ENCODE peak calls at places on chromosome 20, in six cellular contexts. M, J, B, R, D and E are unnamed samples.

GRCh38 chr20:55103188-55103587 is 627.8 kb downstream of the DOK5 start:
- DNase-seq in R (no peak), D (peak), B (no peak), M (no peak), J (no peak), E (no peak)

GRCh38 chr20:36314734-36315544 is 8.8 kb downstream of the DLGAP4 start:
- DNase-seq in M (peak), B (peak), D (peak), R (no peak), J (peak), E (no peak)

GRCh38 chr20:18913701-18914100 is 100.1 kb downstream of the SCP2D1 start:
- DNase-seq in B (no peak), M (no peak), J (no peak), D (no peak), R (no peak), E (no peak)

GRCh38 chr20:38883981-38884733 is 42.1 kb upstream of the FAM83D start:
- DNase-seq in R (no peak), B (no peak), D (no peak), M (no peak), J (peak), E (no peak)

GRCh38 chr20:46945465-46945864 is 50.8 kb downstream of the EYA2 start:
- DNase-seq in D (no peak), M (no peak), J (no peak), B (no peak), R (no peak), E (peak)

GRCh38 chr20:37734228-37734980 is 40.6 kb downstream of the CTNNBL1 start:
- DNase-seq in J (no peak), D (no peak), M (no peak), R (no peak), B (no peak), E (no peak)

GRCh38 chr20:51678041-51678697 is 90.0 kb downstream of the ATP9A start:
- DNase-seq in M (no peak), D (no peak), J (no peak), B (no peak), R (no peak), E (peak)

GRCh38 chr20:44629542-44629941 is 22.0 kb downstream of the ADA start:
- DNase-seq in B (no peak), R (no peak), M (no peak), D (no peak), J (no peak), E (no peak)

GRCh38 chr20:60565093-60565492 is 606.9 kb downstream of the CDH26 start:
- DNase-seq in D (no peak), J (no peak), M (no peak), R (no peak), B (no peak), E (no peak)

GRCh38 chr20:62367136-62367482 is at the start of gene LAMA5:
- DNase-seq in J (peak), R (no peak), M (peak), B (no peak), D (peak), E (peak)

GRCh38 chr20:7889736-7890135 is 50.5 kb downstream of the HAO1 start:
- DNase-seq in D (no peak), M (no peak), J (no peak), B (no peak), R (no peak), E (no peak)

GRCh38 chr20:47253860-47254259 is 102.6 kb downstream of the ZMYND8 start:
- DNase-seq in J (no peak), D (peak), M (no peak), B (no peak), R (no peak), E (no peak)

GRCh38 chr20:62158541-62158940 is 15.0 kb downstream of the SS18L1 start:
- DNase-seq in R (no peak), J (no peak), M (no peak), D (no peak), B (no peak), E (no peak)

GRCh38 chr20:39117486-39117885 is 155.3 kb downstream of the DHX35 start:
- DNase-seq in B (no peak), J (peak), M (no peak), R (no peak), D (no peak), E (no peak)

GRCh38 chr20:17614812-17615644 is 45.2 kb downstream of the DSTN start:
- DNase-seq in B (no peak), M (no peak), R (no peak), D (no peak), J (no peak), E (no peak)

GRCh38 chr20:38700926-38701325 is 23.4 kb upstream of the SLC32A1 start:
- DNase-seq in J (no peak), D (no peak), M (no peak), B (no peak), R (no peak), E (no peak)

GRCh38 chr20:50980071-50980681 is 21.6 kb downstream of the MOCS3 start:
- DNase-seq in J (peak), R (no peak), B (no peak), M (no peak), D (no peak), E (no peak)

GRCh38 chr20:15196580-15197255 is 859.3 kb upstream of the FLRT3 start:
- DNase-seq in R (no peak), J (no peak), M (no peak), D (no peak), B (no peak), E (no peak)

GRCh38 chr20:16527438-16527837 is 45.8 kb downstream of the KIF16B start:
- DNase-seq in D (no peak), J (no peak), R (no peak), M (no peak), B (no peak), E (no peak)

GRCh38 chr20:34491932-34492509 is 24.2 kb upstream of the DYNLRB1 start:
- DNase-seq in M (no peak), D (no peak), B (no peak), R (no peak), J (no peak), E (no peak)

GRCh38 chr20:31869942-31870702 is at the start of the genes DUSP15 and TTLL9:
- DNase-seq in B (peak), D (no peak), J (no peak), M (peak), R (no peak), E (peak)

GRCh38 chr20:13995086-13995665 is at the start of gene MACROD2:
- DNase-seq in B (peak), R (no peak), M (peak), J (peak), D (no peak), E (peak)

GRCh38 chr20:32536861-32537656 is 48.1 kb downstream of the NOL4L start:
- DNase-seq in D (no peak), J (no peak), B (no peak), M (peak), R (no peak), E (peak)

GRCh38 chr20:18805881-18806280 is 7.7 kb upstream of the SCP2D1 start:
- DNase-seq in R (no peak), B (no peak), J (no peak), M (no peak), D (no peak), E (no peak)

GRCh38 chr20:32337937-32338661 is 20.0 kb upstream of the ASXL1 start:
- DNase-seq in D (no peak), J (no peak), M (no peak), B (no peak), R (no peak), E (no peak)

GRCh38 chr20:362271-363254 is 15.7 kb downstream of the NRSN2 start:
- DNase-seq in M (peak), R (no peak), B (no peak), D (peak), J (peak), E (peak)

GRCh38 chr20:37309941-37310590 is 20.6 kb downstream of the MANBAL start:
- DNase-seq in B (no peak), J (no peak), D (no peak), M (no peak), R (no peak), E (no peak)

GRCh38 chr20:62449951-62450815 is 22.8 kb upstream of the RBBP8NL start:
- DNase-seq in B (no peak), M (no peak), J (no peak), D (no peak), R (no peak), E (no peak)

GRCh38 chr20:40687384-40688128 is 1.5 kb downstream of the MAFB start:
- DNase-seq in B (peak), M (peak), D (no peak), R (no peak), J (no peak), E (peak)

GRCh38 chr20:58870293-58871014 is 17.9 kb downstream of the GNAS start:
- DNase-seq in J (peak), B (peak), D (peak), M (peak), R (no peak), E (peak)

GRCh38 chr20:25294459-25295385 is 46.8 kb downstream of the PYGB start:
- DNase-seq in B (peak), J (peak), M (peak), D (peak), R (no peak), E (peak)

GRCh38 chr20:43988867-43989266 is 74.2 kb downstream of the TOX2 start:
- DNase-seq in B (no peak), R (no peak), M (no peak), J (no peak), D (no peak), E (no peak)

GRCh38 chr20:38806855-38807655 is 1.6 kb downstream of the PPP1R16B start:
- DNase-seq in J (no peak), R (no peak), B (peak), M (peak), D (no peak), E (peak)

GRCh38 chr20:31667315-31668285 is 29.9 kb downstream of the COX4I2 start:
- DNase-seq in D (no peak), J (no peak), M (no peak), R (no peak), B (no peak), E (no peak)

GRCh38 chr20:36623444-36623843 is 17.9 kb downstream of the RAB5IF start:
- DNase-seq in D (no peak), M (no peak), J (peak), R (no peak), B (no peak), E (no peak)

GRCh38 chr20:11076434-11076833 is 402.6 kb upstream of the JAG1 start:
- DNase-seq in B (no peak), M (no peak), R (no peak), J (no peak), D (no peak), E (no peak)
- TF ChIP-seq CREB1 in B (no peak), M (no peak), R (no peak), J (no peak), D (no peak), E (no peak)

GRCh38 chr20:45752747-45753146 is 30.6 kb downstream of the SPINT4 start:
- DNase-seq in R (peak), M (no peak), B (no peak), D (no peak), J (no peak), E (no peak)
- TF ChIP-seq CREB1 in R (no peak), M (no peak), B (no peak), D (no peak), J (no peak), E (no peak)

GRCh38 chr20:5024103-5024502 is 22.8 kb upstream of the SLC23A2 start:
- DNase-seq in D (no peak), B (no peak), R (no peak), J (no peak), M (no peak), E (no peak)
- TF ChIP-seq CREB1 in D (no peak), B (no peak), R (no peak), J (no peak), M (no peak), E (no peak)

GRCh38 chr20:20079102-20079784 is 26.9 kb downstream of the CFAP61 start:
- DNase-seq in B (no peak), D (no peak), R (no peak), J (peak), M (no peak), E (peak)

GRCh38 chr20:20078041-20078440 is 25.7 kb downstream of the CFAP61 start:
- DNase-seq in B (no peak), D (no peak), M (no peak), J (no peak), R (no peak), E (peak)

GRCh38 chr20:20075032-20075431 is 22.7 kb downstream of the CFAP61 start:
- DNase-seq in D (no peak), R (no peak), M (no peak), B (no peak), J (no peak), E (no peak)

GRCh38 chr20:20073851-20074252 is 21.5 kb downstream of the CFAP61 start:
- DNase-seq in B (no peak), R (no peak), M (no peak), J (no peak), D (no peak), E (no peak)

DNA sequence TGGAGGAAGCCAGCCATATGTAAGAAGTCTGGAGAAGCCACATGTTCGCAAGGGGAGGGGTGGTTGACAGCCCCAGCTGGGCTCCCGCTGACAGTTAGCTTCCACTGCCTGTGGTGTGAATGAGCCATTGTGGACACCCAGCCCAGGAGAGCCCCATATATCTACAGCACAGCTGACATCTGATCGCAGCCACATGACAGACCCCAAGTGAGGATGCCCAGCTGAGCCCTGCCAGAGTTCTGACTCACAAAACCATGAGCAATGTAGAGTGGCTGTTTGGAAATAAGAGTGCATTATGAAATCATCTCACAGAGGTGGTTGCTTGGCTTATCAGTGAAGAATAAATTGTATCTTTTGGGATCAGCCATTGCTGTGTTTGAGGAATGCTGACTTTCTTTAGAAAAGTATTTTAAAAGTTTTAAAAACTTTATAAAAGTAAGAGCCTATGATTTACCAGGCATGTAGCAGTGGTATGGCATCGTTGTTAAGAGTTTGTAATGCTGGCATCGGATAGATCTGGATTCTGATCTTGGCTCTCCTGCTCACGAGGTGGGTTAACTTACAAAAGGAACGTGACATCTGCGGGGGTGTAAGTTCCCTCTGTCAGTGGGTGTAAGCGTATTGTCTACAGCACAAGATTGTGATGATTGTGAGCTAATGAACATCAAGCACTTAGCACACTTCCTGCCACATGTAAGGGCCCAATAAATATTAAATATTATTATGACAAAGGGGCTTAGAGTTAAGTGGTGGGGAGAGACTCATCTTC is 24.1 kb downstream of the CFAP61 start:
- DNase-seq in M (no peak), R (no peak), B (no peak), J (no peak), D (no peak), E (no peak)
- TF ChIP-seq CREB1 in M (no peak), R (no peak), B (no peak), J (no peak), D (no peak), E (no peak)

DNA sequence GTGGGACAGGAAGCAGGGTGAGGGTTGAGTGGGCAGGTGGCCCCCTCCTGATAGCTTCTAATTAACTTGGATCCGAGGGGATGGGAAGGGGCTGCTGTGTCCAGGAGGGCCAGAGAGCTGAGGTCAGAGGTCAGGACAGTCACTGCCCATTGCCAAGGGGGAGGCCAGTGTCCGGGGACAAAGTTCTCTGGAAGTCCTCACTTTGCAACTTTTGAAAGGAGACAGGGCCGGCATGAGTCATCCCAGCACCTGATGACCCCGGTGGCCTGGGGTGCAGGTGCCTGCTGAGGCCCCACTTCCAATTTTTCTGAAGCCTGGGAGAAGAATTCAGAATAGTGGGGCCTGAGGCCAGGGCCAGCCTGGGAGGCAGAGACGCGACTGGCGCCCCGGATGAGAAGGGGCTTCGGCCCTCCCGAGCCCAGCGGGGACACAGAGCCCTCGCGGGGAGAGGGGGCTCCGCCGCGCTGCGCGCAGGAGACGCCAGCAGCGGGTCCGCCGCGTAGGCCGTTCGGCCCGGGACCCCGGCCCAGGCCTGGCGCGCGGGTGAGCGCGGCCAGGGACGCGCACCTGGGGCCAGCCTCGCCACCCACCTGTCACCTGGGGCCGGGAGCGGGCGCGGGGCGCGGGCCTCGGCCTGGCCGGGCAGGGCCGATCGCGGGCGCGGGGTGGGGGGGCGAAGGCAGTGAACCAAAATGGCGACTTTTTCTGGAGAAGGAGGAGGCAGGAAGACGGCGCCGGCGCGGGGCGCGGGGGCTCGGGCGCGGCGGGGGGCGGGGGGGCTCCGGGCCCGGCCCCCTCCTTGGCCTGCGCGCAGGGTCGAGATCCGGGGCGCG is 586 bp downstream of the ZNF512B start:
- DNase-seq in M (no peak), J (peak), R (no peak), B (peak), D (peak), E (peak)
- TF ChIP-seq CREB1 in M (no peak), J (peak), R (no peak), B (no peak), D (no peak), E (no peak)

DNA sequence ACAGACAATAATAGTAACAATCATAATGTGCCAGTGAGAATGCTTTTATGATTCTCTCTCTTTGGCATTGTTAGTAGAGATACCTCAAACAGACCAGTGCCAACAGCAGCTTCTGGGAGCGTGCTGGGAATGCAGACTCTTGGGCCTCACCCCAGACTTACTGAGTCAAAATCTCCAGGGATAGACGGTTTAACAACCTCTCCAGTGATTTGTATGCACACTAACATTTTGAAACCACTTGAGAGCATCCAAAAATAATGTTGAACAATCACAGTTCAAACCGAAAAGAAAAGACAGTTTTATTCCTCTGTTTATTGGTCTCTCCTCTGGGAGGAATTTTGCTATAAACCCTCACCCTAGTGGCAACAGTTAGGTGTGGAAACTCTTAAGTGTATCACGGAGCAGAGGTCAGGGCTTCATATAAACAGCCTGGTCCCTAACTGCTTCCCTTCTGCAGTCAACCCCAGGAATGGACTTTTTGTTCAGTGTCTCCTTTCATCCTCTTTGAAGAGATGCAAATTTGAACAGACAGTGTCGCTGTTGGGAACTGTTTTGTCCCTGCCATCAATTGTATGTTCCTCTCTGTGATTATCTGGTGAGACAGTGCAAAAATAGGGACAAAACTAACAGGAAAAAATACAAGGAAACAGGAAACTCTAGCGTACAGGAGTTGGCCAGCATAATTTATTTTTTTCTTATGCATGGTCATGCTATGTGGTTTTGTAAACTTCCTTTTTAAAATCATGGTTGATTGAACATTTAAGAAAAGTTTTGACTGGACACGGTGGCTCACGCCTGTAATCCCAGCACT is 162.4 kb upstream of the BTBD3 start:
- DNase-seq in M (no peak), J (no peak), D (no peak), R (no peak), B (no peak), E (no peak)
- TF ChIP-seq CREB1 in M (no peak), J (no peak), D (no peak), R (no peak), B (no peak), E (no peak)

GRCh38 chr20:1666802-1667201 is 9.2 kb upstream of the SIRPG start:
- DNase-seq in M (no peak), B (peak), R (no peak), J (no peak), D (no peak), E (no peak)
- TF ChIP-seq CREB1 in M (no peak), B (no peak), R (no peak), J (no peak), D (no peak), E (no peak)

DNA sequence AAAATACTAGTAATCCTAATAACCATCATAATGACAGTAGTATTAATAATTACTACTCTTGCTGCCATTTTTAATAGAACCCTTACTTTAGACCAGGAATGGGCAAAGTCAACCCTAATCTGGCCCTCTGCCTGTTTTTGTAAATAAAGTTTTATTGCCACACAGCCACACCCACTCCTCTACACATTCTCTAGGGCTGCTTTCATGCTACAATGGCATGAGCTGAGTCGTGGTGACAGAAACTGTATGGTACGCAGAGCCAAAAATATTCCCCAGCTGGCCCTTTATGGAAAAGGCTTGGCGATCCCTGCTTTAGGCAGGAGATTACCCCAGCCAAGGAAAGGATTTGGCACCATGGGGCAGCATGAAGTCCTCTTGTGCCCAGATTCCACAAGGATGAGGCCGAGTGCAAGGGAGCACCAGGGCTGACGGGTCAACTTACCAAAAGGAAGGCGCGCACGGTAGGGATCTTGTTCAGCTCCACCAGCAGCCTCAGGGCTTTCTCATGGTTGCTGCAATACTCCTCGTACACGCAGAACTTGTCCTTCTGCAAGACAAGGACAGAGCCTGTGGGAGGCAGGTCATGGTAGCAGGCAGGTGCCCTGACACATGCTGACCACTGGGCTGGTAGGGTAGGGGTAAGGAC is 93.6 kb downstream of the PREX1 start:
- DNase-seq in D (no peak), R (no peak), J (no peak), M (no peak), B (no peak), E (no peak)
- TF ChIP-seq CREB1 in D (no peak), R (no peak), J (no peak), M (no peak), B (no peak), E (no peak)